ENCODE peak calls at places on chromosome 3, in six cellular contexts. Z is CD4-positive, alpha-beta memory T cell; H is tibial artery; F is IMR-90; B is ovary; W is lung. P is an unnamed sample. For H3K4me1, the result is how much of the 10 kb centered on the place peaks cover.

GRCh38 chr3:66076861-66077495 is 38.3 kb upstream of the MAGI1 start:
- DNase-seq in Z (no peak), H (no peak), F (peak), B (no peak), W (no peak), P (no peak)

GRCh38 chr3:177196473-177197040 is 725 bp downstream of the TBL1XR1 start:
- DNase-seq in Z (peak), H (no peak), F (peak), B (no peak), W (no peak), P (peak)

GRCh38 chr3:37715358-37715757 is 146.3 kb upstream of the CTDSPL start:
- DNase-seq in Z (no peak), H (peak), F (no peak), B (no peak), W (no peak), P (no peak)

GRCh38 chr3:113804701-113805100 is 33.9 kb upstream of the GRAMD1C start:
- DNase-seq in Z (no peak), H (no peak), F (no peak), B (no peak), W (no peak), P (no peak)

GRCh38 chr3:52532517-52532837 is 1.2 kb downstream of the NT5DC2 start:
- DNase-seq in Z (peak), H (peak), F (peak), B (peak), W (no peak), P (no peak)

GRCh38 chr3:80355144-80355543 is 587.3 kb upstream of the ROBO1 start:
- DNase-seq in Z (no peak), H (no peak), F (no peak), B (no peak), W (no peak), P (no peak)

GRCh38 chr3:51796859-51797258 is 17.8 kb upstream of the IQCF6 start:
- DNase-seq in Z (no peak), H (no peak), F (no peak), B (no peak), W (no peak), P (no peak)

GRCh38 chr3:161316006-161316689 is 55.2 kb downstream of the SPTSSB start:
- DNase-seq in Z (no peak), H (no peak), F (no peak), B (no peak), W (no peak), P (no peak)

GRCh38 chr3:13160619-13161018 is 87.4 kb upstream of the IQSEC1 start:
- DNase-seq in Z (no peak), H (peak), F (no peak), B (no peak), W (no peak), P (no peak)

GRCh38 chr3:31620656-31621055 is 87.9 kb downstream of the STT3B start:
- DNase-seq in Z (no peak), H (no peak), F (peak), B (no peak), W (no peak), P (no peak)

GRCh38 chr3:57706462-57706861 is 13.6 kb upstream of the DENND6A start:
- DNase-seq in Z (no peak), H (no peak), F (peak), B (no peak), W (no peak), P (no peak)

GRCh38 chr3:72447059-72447946 is 400.9 kb downstream of the SHQ1 start:
- DNase-seq in Z (peak), H (peak), F (peak), B (peak), W (peak), P (peak)

GRCh38 chr3:136141296-136141785 is 54.8 kb downstream of the MSL2 start:
- DNase-seq in Z (no peak), H (no peak), F (no peak), B (no peak), W (no peak), P (no peak)

GRCh38 chr3:43503067-43503728 is 118.6 kb downstream of the ANO10 start:
- DNase-seq in Z (peak), H (no peak), F (peak), B (no peak), W (no peak), P (peak)

GRCh38 chr3:31466016-31466415 is 66.7 kb upstream of the STT3B start:
- DNase-seq in Z (no peak), H (no peak), F (no peak), B (no peak), W (no peak), P (no peak)

GRCh38 chr3:24018784-24019570 is 73.9 kb downstream of the NR1D2 start:
- DNase-seq in Z (no peak), H (no peak), F (no peak), B (no peak), W (no peak), P (no peak)

DNA sequence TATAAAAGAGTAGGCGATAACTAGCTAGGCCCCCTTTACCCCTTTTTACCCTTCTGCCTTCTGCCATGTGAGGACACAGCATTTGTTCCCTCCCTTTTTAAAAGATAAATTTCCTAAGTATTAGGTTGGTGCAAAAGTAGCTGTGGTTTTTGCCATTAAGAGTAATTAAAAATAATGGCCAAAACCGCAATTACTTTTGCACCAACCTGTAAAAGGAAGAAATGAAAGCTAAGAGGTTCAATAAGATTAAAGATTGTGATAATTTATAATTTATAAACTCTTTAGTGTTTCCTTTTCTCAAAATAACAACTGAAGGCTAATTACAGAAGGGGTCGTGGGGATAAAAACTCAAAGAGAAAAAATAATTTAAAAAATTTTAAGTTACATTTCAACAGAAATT is 283.5 kb upstream of the PDZRN3 start:
- DNase-seq in Z (no peak), H (no peak), F (no peak), B (no peak), W (no peak), P (no peak)
- H3K4me1 ChIP-seq in Z (under half), H (under half), F (under half), B (under half), W (under half), P (under half)

GRCh38 chr3:46866032-46866595 is 2.9 kb upstream of the MYL3 start:
- DNase-seq in Z (no peak), H (no peak), F (no peak), B (no peak), W (no peak), P (no peak)
- H3K27ac ChIP-seq in Z (no peak), H (peak), F (no peak), B (no peak), W (peak), P (no peak)

GRCh38 chr3:127326341-127326740 is 38.5 kb upstream of the PRR20G start:
- DNase-seq in Z (no peak), H (no peak), F (no peak), B (no peak), W (no peak), P (no peak)
- H3K4me3 ChIP-seq in Z (no peak), H (no peak), F (no peak), B (no peak), W (no peak), P (no peak)

GRCh38 chr3:183517656-183518055 is 37.9 kb downstream of the KLHL6 start:
- DNase-seq in Z (no peak), H (no peak), F (no peak), B (no peak), W (no peak), P (no peak)
- H3K4me1 ChIP-seq in Z (half or more), H (under half), F (under half), B (under half), W (under half), P (half or more)

DNA sequence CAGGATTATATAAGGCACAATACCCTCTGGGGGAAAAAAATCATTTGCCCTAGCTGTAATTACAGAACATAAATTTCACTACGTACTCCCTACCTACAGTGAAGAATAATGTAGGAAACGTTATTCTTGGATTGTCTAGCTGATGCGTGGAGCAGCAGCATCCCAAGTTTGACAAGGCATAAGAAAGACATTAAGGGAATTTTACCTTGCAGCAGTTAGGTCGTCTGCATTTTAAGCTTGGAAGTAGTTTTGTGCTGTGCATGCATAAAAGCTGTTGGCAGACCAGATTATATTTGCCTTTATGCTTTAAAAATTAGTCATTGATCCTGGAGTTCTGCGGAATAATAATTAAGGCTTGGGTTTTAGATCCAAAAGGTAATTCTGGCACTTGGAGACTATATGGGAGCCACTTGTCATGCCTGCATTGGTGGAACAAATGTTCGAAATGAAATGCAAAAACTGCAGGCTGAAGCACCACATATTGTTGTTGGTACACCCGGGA is 2.2 kb downstream of the EIF4A2 start:
- DNase-seq in Z (peak), H (no peak), F (no peak), B (no peak), W (no peak), P (no peak)
- H3K27ac ChIP-seq in Z (peak), H (peak), F (no peak), B (no peak), W (no peak), P (peak)

GRCh38 chr3:71061037-71061436 is 522.5 kb downstream of the FOXP1 start:
- DNase-seq in Z (no peak), H (no peak), F (no peak), B (no peak), W (no peak), P (no peak)
- H3K4me3 ChIP-seq in Z (peak), H (peak), F (no peak), B (no peak), W (no peak), P (peak)

DNA sequence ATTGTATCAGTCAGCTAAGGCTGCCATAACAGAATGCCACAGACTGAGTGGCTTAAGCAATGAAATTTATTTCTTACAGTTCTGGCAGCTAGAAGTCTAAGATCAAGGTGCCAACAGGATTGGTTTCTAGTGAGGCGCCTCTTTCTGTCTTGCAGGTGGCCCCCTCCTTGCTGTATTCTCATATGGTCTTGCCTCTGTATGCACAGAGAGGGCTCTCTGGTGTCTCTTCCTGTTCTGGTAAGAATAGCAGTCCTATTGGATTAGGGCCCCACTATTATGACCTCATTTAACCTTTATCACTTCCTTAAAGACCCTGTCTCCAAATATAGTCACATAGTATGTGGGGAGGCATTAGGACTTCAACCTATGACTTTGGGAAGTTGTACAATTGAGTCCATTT is 253.9 kb downstream of the EDEM1 start:
- DNase-seq in Z (no peak), H (no peak), F (no peak), B (no peak), W (no peak), P (no peak)
- H3K4me1 ChIP-seq in Z (under half), H (under half), F (under half), B (under half), W (under half), P (under half)

P was measured in CD8-positive, alpha-beta memory T cell.